ENCODE peak calls at places on chromosome 4, in five cellular contexts. C is right cardiac atrium, D is fibroblast of lung, K is lung, Y is breast epithelium. L is an unnamed sample. For H3K4me1, the result is how much of the 10 kb centered on the place peaks cover.

GRCh38 chr4:166501941-166502382 is 628.9 kb downstream of the TLL1 start:
- DNase-seq in Y (no peak), C (no peak), K (no peak), D (peak), L (no peak)

GRCh38 chr4:144910753-144911152 is 187.2 kb downstream of the ANAPC10 start:
- DNase-seq in C (no peak), D (no peak), K (no peak), Y (no peak), L (no peak)

GRCh38 chr4:110484767-110485166 is 8.8 kb downstream of the ENPEP start:
- DNase-seq in K (no peak), D (peak), C (no peak), Y (no peak), L (no peak)

GRCh38 chr4:151315212-151315886 is 10.1 kb downstream of the SH3D19 start:
- DNase-seq in D (no peak), Y (no peak), C (no peak), K (no peak), L (no peak)

GRCh38 chr4:161419822-161420221 is 744.0 kb downstream of the FSTL5 start:
- DNase-seq in D (no peak), C (no peak), Y (no peak), K (no peak), L (no peak)

GRCh38 chr4:98659741-98660507 is 1.5 kb upstream of the TSPAN5 start:
- DNase-seq in K (no peak), Y (no peak), C (no peak), D (no peak), L (no peak)

GRCh38 chr4:150248181-150248580 is 169.9 kb downstream of the DCLK2 start:
- DNase-seq in D (no peak), K (no peak), Y (no peak), C (no peak), L (no peak)

GRCh38 chr4:3294401-3295241 is 1.8 kb downstream of the RGS12 start:
- DNase-seq in D (no peak), Y (peak), K (no peak), C (no peak), L (no peak)

GRCh38 chr4:27048350-27049100 is 187.9 kb downstream of the STIM2 start:
- DNase-seq in Y (no peak), K (no peak), D (peak), C (no peak), L (no peak)

GRCh38 chr4:174494731-174495130 is 27.6 kb downstream of the HPGD start:
- DNase-seq in K (no peak), Y (no peak), D (no peak), C (no peak), L (no peak)

GRCh38 chr4:47926667-47927258 is 12.4 kb upstream of the NFXL1 start:
- DNase-seq in C (peak), D (peak), K (peak), Y (no peak), L (peak)

GRCh38 chr4:185761352-185762235 is 50.4 kb downstream of the SORBS2 start:
- DNase-seq in C (no peak), K (no peak), Y (no peak), D (peak), L (no peak)

GRCh38 chr4:22573198-22573597 is 57.3 kb upstream of the ADGRA3 start:
- DNase-seq in K (peak), D (peak), Y (no peak), C (peak), L (peak)

DNA sequence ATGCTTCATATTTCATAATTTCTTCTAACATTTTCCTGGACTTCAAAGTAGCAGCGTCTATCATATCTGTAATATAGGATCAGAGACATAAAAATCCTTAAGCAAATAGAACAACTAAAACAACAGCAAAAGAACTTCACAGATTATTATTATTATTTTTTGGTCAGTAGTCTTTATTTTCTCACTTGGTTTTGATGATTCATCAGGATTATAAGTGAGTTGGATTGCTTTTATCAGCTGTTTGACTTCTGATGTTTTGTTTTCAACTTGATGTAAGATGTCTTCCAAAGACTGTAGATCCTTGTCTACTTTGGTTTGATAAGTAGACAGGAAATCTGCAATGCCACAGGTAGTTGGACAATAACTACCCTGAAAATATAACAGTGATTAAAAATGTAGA is 623 bp downstream of the FGG start:
- DNase-seq in K (no peak), C (no peak), D (no peak), Y (no peak), L (no peak)
- H3K4me3 ChIP-seq in K (no peak), C (no peak), D (no peak), Y (no peak), L (no peak)

GRCh38 chr4:41364871-41365270 is 108.1 kb downstream of the UCHL1 start:
- DNase-seq in K (no peak), C (no peak), D (no peak), Y (no peak), L (no peak)

GRCh38 chr4:41363384-41363981 is 106.8 kb downstream of the UCHL1 start:
- DNase-seq in C (peak), Y (no peak), K (peak), D (peak), L (peak)

GRCh38 chr4:41360911-41361830 is 104.4 kb downstream of the UCHL1 start:
- DNase-seq in Y (peak), C (peak), K (peak), D (peak), L (peak)

GRCh38 chr4:41361831-41362646 is 105.3 kb downstream of the UCHL1 start:
- DNase-seq in Y (no peak), C (no peak), K (no peak), D (no peak), L (peak)

DNA sequence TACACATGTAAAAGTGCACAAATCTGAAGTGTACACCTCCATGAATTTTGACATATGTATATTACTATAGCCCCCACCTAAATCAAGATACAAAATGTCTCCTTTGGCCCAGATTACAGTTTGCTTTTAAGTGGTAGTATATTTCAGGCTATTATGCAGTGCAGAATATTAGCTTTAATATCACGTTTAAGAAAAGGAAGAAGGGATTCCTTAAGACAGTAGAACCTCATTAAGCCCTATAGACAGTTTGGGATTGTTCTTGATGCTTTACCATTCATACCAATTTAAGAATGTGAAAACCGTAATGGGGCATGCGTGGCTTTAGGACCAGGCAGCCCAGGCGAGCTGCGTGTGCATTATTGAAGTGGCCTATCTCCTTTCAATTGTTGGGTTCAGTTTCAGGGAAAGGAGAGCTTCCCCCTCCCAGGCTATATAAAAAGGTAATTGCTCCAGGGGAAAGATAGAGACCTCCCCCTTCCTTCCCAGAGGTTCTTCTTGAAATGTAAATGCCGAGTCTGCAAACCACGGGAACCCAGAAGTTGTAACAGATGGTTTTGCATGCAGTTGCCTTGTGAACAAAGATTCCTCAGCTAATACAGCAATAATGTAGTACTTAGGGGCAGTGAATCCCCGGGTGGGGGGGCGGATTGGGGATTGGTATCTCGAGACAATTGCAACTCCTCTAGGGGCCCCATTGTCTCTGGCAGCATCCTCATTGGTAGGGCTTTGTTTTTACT is 106.1 kb downstream of the UCHL1 start:
- DNase-seq in K (no peak), D (no peak), C (peak), Y (no peak), L (peak)
- H3K4me1 ChIP-seq in K (under half), D (under half), C (under half), Y (under half), L (half or more)

DNA sequence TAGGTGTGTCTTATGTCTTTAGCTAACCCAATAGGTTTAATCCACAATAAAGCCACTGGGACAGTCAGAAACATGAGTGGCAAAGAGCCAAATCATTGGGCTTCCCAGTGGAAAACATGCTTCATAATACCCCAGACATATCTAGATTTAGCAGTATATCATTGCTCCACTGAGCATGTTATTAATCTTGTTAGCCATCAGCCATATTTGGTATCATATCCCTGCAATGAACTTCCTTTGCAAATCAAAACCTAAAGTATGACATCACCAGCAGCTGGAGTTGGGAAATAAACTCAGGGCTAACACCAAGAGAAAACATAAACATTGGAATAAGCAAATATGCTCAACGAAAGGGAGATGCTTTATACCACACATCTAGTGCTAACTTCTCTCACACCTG is 280.8 kb upstream of the NOCT start:
- DNase-seq in Y (no peak), K (no peak), C (no peak), D (peak), L (no peak)
- H3K4me3 ChIP-seq in Y (no peak), K (no peak), C (no peak), D (no peak), L (no peak)

GRCh38 chr4:104491826-104492771 is 2.6 kb downstream of the CXXC4 start:
- DNase-seq in D (peak), Y (no peak), C (peak), K (no peak), L (peak)

GRCh38 chr4:104491396-104491821 is 3.3 kb downstream of the CXXC4 start:
- DNase-seq in Y (peak), C (peak), D (peak), K (no peak), L (peak)

GRCh38 chr4:104493071-104493831 is 1.4 kb downstream of the CXXC4 start:
- DNase-seq in D (no peak), C (no peak), K (no peak), Y (no peak), L (no peak)

GRCh38 chr4:104494161-104494560 is 533 bp downstream of the CXXC4 start:
- DNase-seq in K (no peak), D (no peak), C (no peak), Y (no peak), L (no peak)

GRCh38 chr4:104494822-104495559 is at the start of gene CXXC4:
- DNase-seq in C (peak), D (peak), K (peak), Y (peak), L (peak)
- H3K4me1 ChIP-seq in C (under half), D (under half), K (under half), Y (under half), L (under half)

GRCh38 chr4:89305028-89305427 is 2.6 kb downstream of the GPRIN3 start:
- DNase-seq in K (no peak), D (no peak), Y (no peak), C (no peak), L (no peak)

GRCh38 chr4:89303177-89303576 is 4.4 kb downstream of the GPRIN3 start:
- DNase-seq in K (no peak), D (no peak), C (no peak), Y (no peak), L (no peak)

GRCh38 chr4:89301902-89302301 is 5.7 kb downstream of the GPRIN3 start:
- DNase-seq in D (no peak), Y (no peak), C (no peak), K (no peak), L (no peak)

GRCh38 chr4:89305712-89306437 is 1.7 kb downstream of the GPRIN3 start:
- DNase-seq in C (no peak), D (peak), K (no peak), Y (no peak), L (no peak)

GRCh38 chr4:89303989-89304388 is 3.6 kb downstream of the GPRIN3 start:
- DNase-seq in K (no peak), D (no peak), C (no peak), Y (no peak), L (no peak)
- H3K4me3 ChIP-seq in K (no peak), D (no peak), C (no peak), Y (no peak), L (no peak)

DNA sequence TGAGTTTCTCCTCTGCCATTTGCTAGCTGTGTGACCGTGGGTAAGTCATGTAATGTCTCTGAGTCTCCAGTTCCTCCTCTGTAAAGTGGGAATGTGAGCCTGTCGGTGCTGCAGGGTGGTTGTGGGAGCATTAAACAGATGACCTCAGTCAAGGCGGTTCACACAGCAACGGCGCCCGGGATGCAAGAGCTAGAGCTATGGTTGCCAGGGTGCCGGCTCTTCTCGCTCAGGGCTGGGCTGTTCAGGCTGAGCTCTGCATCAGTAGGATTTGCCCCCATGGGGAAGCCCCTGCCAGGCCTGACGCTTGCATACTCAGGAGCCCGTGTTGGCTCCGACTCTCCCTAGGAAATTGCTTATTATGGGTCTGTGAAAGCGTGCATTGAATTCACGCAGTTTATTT is 67.4 kb downstream of the PSAPL1 start:
- DNase-seq in C (peak), D (no peak), Y (no peak), K (no peak), L (no peak)
- H3K4me1 ChIP-seq in C (under half), D (under half), Y (under half), K (under half), L (under half)

DNA sequence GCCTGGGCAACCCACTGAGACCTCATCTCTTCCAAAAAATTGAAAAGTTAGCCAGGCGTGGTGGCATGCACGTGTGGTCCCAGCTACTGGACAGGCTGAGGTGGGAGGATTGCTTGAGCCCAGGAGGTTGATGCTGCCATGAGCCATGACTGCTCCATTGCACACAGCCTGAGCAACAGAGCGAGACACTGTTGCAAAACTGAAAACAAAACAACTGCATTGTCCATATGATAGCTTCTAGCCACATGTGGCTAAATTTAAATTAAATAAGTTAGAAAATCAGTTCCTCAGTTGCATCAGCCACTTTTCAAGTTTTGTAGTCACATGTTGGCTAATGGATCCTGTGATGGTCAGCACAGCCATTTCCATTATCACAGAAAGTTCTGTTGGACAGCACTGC is 67.9 kb downstream of the GAB1 start:
- DNase-seq in D (no peak), K (no peak), C (no peak), Y (no peak), L (peak)
- H3K4me3 ChIP-seq in D (no peak), K (no peak), C (no peak), Y (no peak), L (no peak)

L was measured in thyroid gland.